ENCODE peak calls at places on chromosomes 4 and X, in five cellular contexts. One of them, this sample, is unnamed.

GRCh38 chrX:39895228-39896110 is 202.3 kb downstream of the BCOR start:
- DNase-seq in A549: no peak
- DNase-seq in CD4-positive, CD25-positive, alpha-beta regulatory T cell: no peak
- DNase-seq in OCI-LY7: no peak
- DNase-seq in cardiac muscle cell: no peak
- DNase-seq in this sample: no peak

GRCh38 chr4:155900402-155900801 is 3.1 kb upstream of the TDO2 start:
- DNase-seq in A549: no peak
- DNase-seq in CD4-positive, CD25-positive, alpha-beta regulatory T cell: no peak
- DNase-seq in OCI-LY7: no peak
- DNase-seq in cardiac muscle cell: peak; percentile 87
- DNase-seq in this sample: no peak

GRCh38 chr4:121370729-121371325 is 10.0 kb downstream of the QRFPR start:
- DNase-seq in A549: no peak
- DNase-seq in CD4-positive, CD25-positive, alpha-beta regulatory T cell: no peak
- DNase-seq in OCI-LY7: peak; percentile 27
- DNase-seq in cardiac muscle cell: peak; percentile 58
- DNase-seq in this sample: no peak

GRCh38 chrX:21150208-21150607 is 224.0 kb upstream of the CNKSR2 start:
- DNase-seq in A549: no peak
- DNase-seq in CD4-positive, CD25-positive, alpha-beta regulatory T cell: no peak
- DNase-seq in OCI-LY7: no peak
- DNase-seq in cardiac muscle cell: no peak
- DNase-seq in this sample: no peak

GRCh38 chr4:129641179-129641578 is 545.2 kb downstream of the C4orf33 start:
- DNase-seq in A549: no peak
- DNase-seq in CD4-positive, CD25-positive, alpha-beta regulatory T cell: no peak
- DNase-seq in OCI-LY7: peak; percentile 49
- DNase-seq in cardiac muscle cell: peak; percentile 70
- DNase-seq in this sample: peak; percentile 1

GRCh38 chr4:152972821-152973613 is 36.9 kb downstream of the FHDC1 start:
- DNase-seq in A549: no peak
- DNase-seq in CD4-positive, CD25-positive, alpha-beta regulatory T cell: no peak
- DNase-seq in OCI-LY7: no peak
- DNase-seq in cardiac muscle cell: peak; percentile 89
- DNase-seq in this sample: no peak

GRCh38 chrX:118655561-118656246 is 71.7 kb upstream of the IL13RA1 start:
- DNase-seq in A549: no peak
- DNase-seq in CD4-positive, CD25-positive, alpha-beta regulatory T cell: no peak
- DNase-seq in OCI-LY7: no peak
- DNase-seq in cardiac muscle cell: peak; percentile 29
- DNase-seq in this sample: no peak

GRCh38 chr4:15197005-15197404 is 194.7 kb downstream of the CPEB2 start:
- DNase-seq in A549: peak; percentile 10
- DNase-seq in CD4-positive, CD25-positive, alpha-beta regulatory T cell: no peak
- DNase-seq in OCI-LY7: no peak
- DNase-seq in cardiac muscle cell: peak; percentile 64
- DNase-seq in this sample: no peak

GRCh38 chrX:141668371-141668770 is 30.2 kb downstream of the SPANXD start:
- DNase-seq in A549: no peak
- DNase-seq in CD4-positive, CD25-positive, alpha-beta regulatory T cell: no peak
- DNase-seq in OCI-LY7: no peak
- DNase-seq in cardiac muscle cell: no peak
- DNase-seq in this sample: no peak

GRCh38 chrX:15988661-15989603 is 134.3 kb upstream of the AP1S2 start:
- DNase-seq in A549: no peak
- DNase-seq in CD4-positive, CD25-positive, alpha-beta regulatory T cell: no peak
- DNase-seq in OCI-LY7: peak; percentile 37
- DNase-seq in cardiac muscle cell: peak; percentile 78
- DNase-seq in this sample: no peak

GRCh38 chr4:183747931-183748664 is 89.0 kb downstream of the TRAPPC11 start:
- DNase-seq in A549: no peak
- DNase-seq in CD4-positive, CD25-positive, alpha-beta regulatory T cell: no peak
- DNase-seq in OCI-LY7: no peak
- DNase-seq in cardiac muscle cell: no peak
- DNase-seq in this sample: no peak

GRCh38 chrX:140151316-140151715 is 186.0 kb upstream of the CXorf66 start:
- DNase-seq in A549: no peak
- DNase-seq in CD4-positive, CD25-positive, alpha-beta regulatory T cell: no peak
- DNase-seq in OCI-LY7: no peak
- DNase-seq in cardiac muscle cell: no peak
- DNase-seq in this sample: no peak

GRCh38 chr4:73872331-73873108 is 3.3 kb downstream of the CXCL1 start:
- DNase-seq in A549: no peak
- DNase-seq in CD4-positive, CD25-positive, alpha-beta regulatory T cell: no peak
- DNase-seq in OCI-LY7: no peak
- DNase-seq in cardiac muscle cell: peak; percentile 61
- DNase-seq in this sample: no peak

GRCh38 chr4:14446311-14446710 is 556.0 kb upstream of the CPEB2 start:
- DNase-seq in A549: no peak
- DNase-seq in CD4-positive, CD25-positive, alpha-beta regulatory T cell: no peak
- DNase-seq in OCI-LY7: no peak
- DNase-seq in cardiac muscle cell: peak; percentile 29
- DNase-seq in this sample: no peak

GRCh38 chrX:24646745-24647182 is 383 bp downstream of the PCYT1B start:
- DNase-seq in A549: no peak
- DNase-seq in CD4-positive, CD25-positive, alpha-beta regulatory T cell: no peak
- DNase-seq in OCI-LY7: no peak
- DNase-seq in cardiac muscle cell: peak; percentile 30
- DNase-seq in this sample: no peak

GRCh38 chr4:15794432-15794831 is 16.3 kb downstream of the CD38 start:
- DNase-seq in A549: no peak
- DNase-seq in CD4-positive, CD25-positive, alpha-beta regulatory T cell: no peak
- DNase-seq in OCI-LY7: no peak
- DNase-seq in cardiac muscle cell: peak; percentile 30
- DNase-seq in this sample: no peak

GRCh38 chrX:10576777-10577444 is 43.5 kb downstream of the MID1 start:
- DNase-seq in A549: no peak
- DNase-seq in CD4-positive, CD25-positive, alpha-beta regulatory T cell: no peak
- DNase-seq in OCI-LY7: no peak
- DNase-seq in cardiac muscle cell: no peak
- DNase-seq in this sample: no peak

GRCh38 chr4:74549936-74550335 is 105.0 kb downstream of the AREG start:
- DNase-seq in A549: no peak
- DNase-seq in CD4-positive, CD25-positive, alpha-beta regulatory T cell: no peak
- DNase-seq in OCI-LY7: no peak
- DNase-seq in cardiac muscle cell: no peak
- DNase-seq in this sample: no peak

GRCh38 chr4:102663073-102663472 is 97.7 kb downstream of the MANBA start:
- DNase-seq in A549: no peak
- DNase-seq in CD4-positive, CD25-positive, alpha-beta regulatory T cell: no peak
- DNase-seq in OCI-LY7: no peak
- DNase-seq in cardiac muscle cell: peak; percentile 65
- DNase-seq in this sample: no peak

GRCh38 chr4:88732714-88733368 is 35.2 kb upstream of the NAP1L5 start:
- DNase-seq in A549: no peak
- DNase-seq in CD4-positive, CD25-positive, alpha-beta regulatory T cell: no peak
- DNase-seq in OCI-LY7: no peak
- DNase-seq in cardiac muscle cell: no peak
- DNase-seq in this sample: no peak

GRCh38 chrX:18428006-18428405 is 2.6 kb downstream of the CDKL5 start:
- DNase-seq in A549: no peak
- DNase-seq in CD4-positive, CD25-positive, alpha-beta regulatory T cell: no peak
- DNase-seq in OCI-LY7: no peak
- DNase-seq in cardiac muscle cell: peak; percentile 1
- DNase-seq in this sample: no peak

GRCh38 chrX:101415180-101416130 is 7.4 kb downstream of the HNRNPH2 start:
- DNase-seq in A549: peak; percentile 57
- DNase-seq in CD4-positive, CD25-positive, alpha-beta regulatory T cell: peak; percentile 23
- DNase-seq in OCI-LY7: peak; percentile 64
- DNase-seq in cardiac muscle cell: peak; percentile 84
- DNase-seq in this sample: no peak

GRCh38 chrX:54920610-54921426 is at the start of gene TRO:
- DNase-seq in A549: no peak
- DNase-seq in CD4-positive, CD25-positive, alpha-beta regulatory T cell: no peak
- DNase-seq in OCI-LY7: no peak
- DNase-seq in cardiac muscle cell: peak; percentile 16
- DNase-seq in this sample: peak; percentile 45

GRCh38 chr4:19809989-19810388 is 441.7 kb upstream of the SLIT2 start:
- DNase-seq in A549: no peak
- DNase-seq in CD4-positive, CD25-positive, alpha-beta regulatory T cell: no peak
- DNase-seq in OCI-LY7: no peak
- DNase-seq in cardiac muscle cell: no peak
- DNase-seq in this sample: no peak

GRCh38 chr4:101597204-101597603 is 193.3 kb upstream of the BANK1 start:
- DNase-seq in A549: no peak
- DNase-seq in CD4-positive, CD25-positive, alpha-beta regulatory T cell: peak; percentile 7
- DNase-seq in OCI-LY7: peak; percentile 9
- DNase-seq in cardiac muscle cell: no peak
- DNase-seq in this sample: peak; percentile 25

GRCh38 chr4:77418333-77418732 is 187.3 kb upstream of the CXCL13 start:
- DNase-seq in A549: no peak
- DNase-seq in CD4-positive, CD25-positive, alpha-beta regulatory T cell: no peak
- DNase-seq in OCI-LY7: peak; percentile 5
- DNase-seq in cardiac muscle cell: peak; percentile 24
- DNase-seq in this sample: no peak

GRCh38 chr4:141922224-141922623 is 285.8 kb downstream of the IL15 start:
- DNase-seq in A549: no peak
- DNase-seq in CD4-positive, CD25-positive, alpha-beta regulatory T cell: no peak
- DNase-seq in OCI-LY7: no peak
- DNase-seq in cardiac muscle cell: no peak
- DNase-seq in this sample: no peak

GRCh38 chr4:25128671-25129070 is 31.6 kb downstream of the SEPSECS start:
- DNase-seq in A549: no peak
- DNase-seq in CD4-positive, CD25-positive, alpha-beta regulatory T cell: no peak
- DNase-seq in OCI-LY7: no peak
- DNase-seq in cardiac muscle cell: no peak
- DNase-seq in this sample: no peak

GRCh38 chr4:108024078-108024990 is 34.6 kb downstream of the HADH start:
- DNase-seq in A549: no peak
- DNase-seq in CD4-positive, CD25-positive, alpha-beta regulatory T cell: no peak
- DNase-seq in OCI-LY7: no peak
- DNase-seq in cardiac muscle cell: no peak
- DNase-seq in this sample: no peak

DNA sequence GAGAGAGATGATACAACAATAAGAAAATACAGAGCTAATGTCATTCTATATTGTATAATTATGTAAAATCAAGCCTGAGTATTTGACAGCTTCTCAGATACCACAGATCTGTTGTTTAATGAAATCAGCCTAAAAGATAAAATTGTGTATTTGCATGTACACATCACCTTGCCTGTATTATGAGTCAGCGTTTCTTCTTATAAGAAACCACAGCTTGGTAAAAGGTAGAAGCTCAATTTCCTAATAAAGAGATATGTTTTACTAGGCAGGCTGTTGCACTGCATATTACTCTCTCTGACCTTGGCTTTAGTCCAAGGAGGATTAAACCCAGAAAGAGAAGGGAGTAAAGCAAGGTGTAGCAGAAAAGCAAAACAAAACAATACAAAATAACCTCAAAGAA is 121.3 kb downstream of the PPARGC1A start:
- DNase-seq in A549: no peak
- DNase-seq in CD4-positive, CD25-positive, alpha-beta regulatory T cell: no peak
- DNase-seq in OCI-LY7: no peak
- DNase-seq in cardiac muscle cell: no peak
- DNase-seq in this sample: no peak
- H3K4me1 ChIP-seq in A549: no peaks in the 10 kb centered on the region
- H3K4me1 ChIP-seq in CD4-positive, CD25-positive, alpha-beta regulatory T cell: no peaks in the 10 kb centered on the region
- H3K4me1 ChIP-seq in OCI-LY7: no peaks in the 10 kb centered on the region
- H3K4me1 ChIP-seq in cardiac muscle cell: no peaks in the 10 kb centered on the region
- H3K4me1 ChIP-seq in this sample: no peaks in the 10 kb centered on the region

GRCh38 chr4:185500576-185500975 is 29.0 kb upstream of the CCDC110 start:
- DNase-seq in A549: no peak
- DNase-seq in CD4-positive, CD25-positive, alpha-beta regulatory T cell: no peak
- DNase-seq in OCI-LY7: no peak
- DNase-seq in cardiac muscle cell: no peak
- DNase-seq in this sample: no peak
- H3K4me3 ChIP-seq in A549: no peak overlapping the region
- H3K4me3 ChIP-seq in CD4-positive, CD25-positive, alpha-beta regulatory T cell: no peak overlapping the region
- H3K4me3 ChIP-seq in OCI-LY7: no peak overlapping the region
- H3K4me3 ChIP-seq in cardiac muscle cell: no peak overlapping the region
- H3K4me3 ChIP-seq in this sample: no peak overlapping the region

GRCh38 chr4:2859514-2859913 is 15.9 kb downstream of the ADD1 start:
- DNase-seq in A549: no peak
- DNase-seq in CD4-positive, CD25-positive, alpha-beta regulatory T cell: no peak
- DNase-seq in OCI-LY7: peak; percentile 69
- DNase-seq in cardiac muscle cell: no peak
- DNase-seq in this sample: no peak

GRCh38 chr4:2858451-2859217 is 15.0 kb downstream of the ADD1 start:
- DNase-seq in A549: no peak
- DNase-seq in CD4-positive, CD25-positive, alpha-beta regulatory T cell: no peak
- DNase-seq in OCI-LY7: no peak
- DNase-seq in cardiac muscle cell: peak; percentile 65
- DNase-seq in this sample: no peak

GRCh38 chr4:2856266-2856665 is 12.6 kb downstream of the ADD1 start:
- DNase-seq in A549: no peak
- DNase-seq in CD4-positive, CD25-positive, alpha-beta regulatory T cell: no peak
- DNase-seq in OCI-LY7: no peak
- DNase-seq in cardiac muscle cell: no peak
- DNase-seq in this sample: no peak

GRCh38 chr4:2855584-2855983 is 11.9 kb downstream of the ADD1 start:
- DNase-seq in A549: no peak
- DNase-seq in CD4-positive, CD25-positive, alpha-beta regulatory T cell: no peak
- DNase-seq in OCI-LY7: no peak
- DNase-seq in cardiac muscle cell: no peak
- DNase-seq in this sample: no peak

DNA sequence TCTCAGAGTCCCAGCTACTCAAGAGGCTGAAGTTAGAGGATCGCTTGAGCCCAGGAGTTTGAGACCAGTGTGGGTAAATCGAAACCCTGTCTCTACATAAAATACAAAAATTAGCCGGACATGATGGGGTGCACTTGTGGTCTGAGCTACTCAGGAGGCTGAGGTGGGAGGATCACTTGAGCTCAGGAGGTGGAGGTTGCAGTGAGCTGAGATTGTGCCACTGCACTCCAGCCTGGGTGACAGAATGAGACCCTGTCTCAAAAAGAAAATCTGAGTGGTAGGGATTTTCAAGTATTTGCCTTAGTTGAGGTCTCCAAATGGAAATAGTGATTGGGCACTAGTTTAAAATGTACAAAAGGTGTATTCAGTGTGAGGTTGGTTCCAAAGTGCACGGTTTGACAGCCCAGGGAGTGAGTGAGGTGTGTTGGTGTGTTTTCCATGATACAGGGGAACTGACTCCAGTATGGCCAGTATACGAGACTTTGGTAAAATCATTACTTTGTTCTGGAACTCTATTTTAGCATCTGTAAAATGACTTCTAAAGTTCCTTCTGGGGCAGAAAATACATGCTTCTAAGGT is 13.8 kb downstream of the ADD1 start:
- DNase-seq in A549: no peak
- DNase-seq in CD4-positive, CD25-positive, alpha-beta regulatory T cell: no peak
- DNase-seq in OCI-LY7: no peak
- DNase-seq in cardiac muscle cell: no peak
- DNase-seq in this sample: no peak
- H3K4me1 ChIP-seq in A549: peaks cover 28% of the 10 kb centered on the region
- H3K4me1 ChIP-seq in CD4-positive, CD25-positive, alpha-beta regulatory T cell: peaks cover 71% of the 10 kb centered on the region
- H3K4me1 ChIP-seq in OCI-LY7: peaks cover 36% of the 10 kb centered on the region
- H3K4me1 ChIP-seq in cardiac muscle cell: peaks cover 57% of the 10 kb centered on the region
- H3K4me1 ChIP-seq in this sample: peaks cover 81% of the 10 kb centered on the region

DNA sequence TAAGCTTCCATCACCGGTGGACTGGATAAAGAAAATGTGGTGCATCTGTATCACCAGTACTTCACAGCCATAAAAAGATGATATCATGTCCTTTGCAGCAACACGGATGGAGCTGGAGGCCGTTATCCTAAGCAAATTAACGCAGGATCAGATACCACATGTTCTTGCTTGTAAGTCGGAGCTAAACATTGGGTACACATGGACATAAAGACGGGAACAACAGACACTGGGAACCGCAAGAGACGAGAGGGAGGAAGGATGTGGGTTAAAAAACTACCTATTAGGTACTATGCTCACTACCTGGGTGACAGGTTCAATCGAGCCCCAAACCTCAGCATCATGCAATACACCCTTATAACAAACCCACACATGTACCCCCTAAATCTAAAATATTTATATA is 16.3 kb upstream of the IDS start:
- DNase-seq in A549: no peak
- DNase-seq in CD4-positive, CD25-positive, alpha-beta regulatory T cell: peak; percentile 29
- DNase-seq in OCI-LY7: no peak
- DNase-seq in cardiac muscle cell: no peak
- DNase-seq in this sample: peak; percentile 10
- H3K4me3 ChIP-seq in A549: no peak overlapping the region
- H3K4me3 ChIP-seq in CD4-positive, CD25-positive, alpha-beta regulatory T cell: peak overlapping the region; percentile 84
- H3K4me3 ChIP-seq in OCI-LY7: no peak overlapping the region
- H3K4me3 ChIP-seq in cardiac muscle cell: no peak overlapping the region
- H3K4me3 ChIP-seq in this sample: peak overlapping the region; percentile 22

This sample was measured in CD8-positive, alpha-beta memory T cell.